ENCODE peak calls at places on chromosomes 11 and 22, in five cellular contexts. E is A549, X is HL-60, M is body of pancreas, G is aorta. D is an unnamed sample.

GRCh38 chr11:15016200-15016599 is 44.0 kb upstream of the CALCA start:
- DNase-seq in E (no peak), X (no peak), M (no peak), G (no peak), D (no peak)

GRCh38 chr22:22955866-22956535 is 68.4 kb downstream of the IGLL5 start:
- DNase-seq in E (peak), X (peak), M (peak), G (no peak), D (peak)

GRCh38 chr22:30890689-30891442 is 77.7 kb downstream of the MORC2 start:
- DNase-seq in E (peak), X (no peak), M (peak), G (peak), D (no peak)

GRCh38 chr11:118610773-118611432 is 3.5 kb downstream of the PHLDB1 start:
- DNase-seq in E (peak), X (peak), M (peak), G (peak), D (peak)

GRCh38 chr11:30210357-30210756 is 20.5 kb upstream of the FSHB start:
- DNase-seq in E (no peak), X (no peak), M (no peak), G (no peak), D (no peak)

GRCh38 chr11:46121724-46122477 is 647 bp upstream of the PHF21A start:
- DNase-seq in E (peak), X (peak), M (peak), G (peak), D (peak)

GRCh38 chr11:61279934-61280656 is 15.0 kb downstream of the VWCE start:
- DNase-seq in E (no peak), X (no peak), M (peak), G (no peak), D (no peak)

GRCh38 chr11:126607374-126607773 is 251.9 kb downstream of the ST3GAL4 start:
- DNase-seq in E (peak), X (peak), M (peak), G (no peak), D (no peak)

GRCh38 chr11:135008001-135008405 is 596.0 kb upstream of the B3GAT1 start:
- DNase-seq in E (no peak), X (no peak), M (no peak), G (no peak), D (no peak)

GRCh38 chr11:103420593-103420992 is 311.4 kb downstream of the DYNC2H1 start:
- DNase-seq in E (no peak), X (no peak), M (no peak), G (no peak), D (no peak)

GRCh38 chr11:132008872-132009271 is 638.5 kb downstream of the NTM start:
- DNase-seq in E (no peak), X (no peak), M (no peak), G (no peak), D (no peak)

GRCh38 chr11:112513936-112514716 is 253.5 kb upstream of the PLET1 start:
- DNase-seq in E (no peak), X (no peak), M (no peak), G (no peak), D (no peak)

GRCh38 chr11:35909866-35910265 is 34.0 kb upstream of the LDLRAD3 start:
- DNase-seq in E (no peak), X (no peak), M (no peak), G (no peak), D (no peak)

GRCh38 chr22:33038131-33038772 is 19.9 kb downstream of the SYN3 start:
- DNase-seq in E (no peak), X (no peak), M (no peak), G (no peak), D (no peak)

GRCh38 chr22:29979645-29980303 is 96.8 kb downstream of the MTMR3 start:
- DNase-seq in E (no peak), X (no peak), M (no peak), G (no peak), D (no peak)

GRCh38 chr22:47695176-47695575 is 932.7 kb downstream of the TBC1D22A start:
- DNase-seq in E (no peak), X (no peak), M (no peak), G (no peak), D (no peak)

GRCh38 chr22:37994049-37994448 is 9.7 kb upstream of the SOX10 start:
- DNase-seq in E (no peak), X (no peak), M (no peak), G (no peak), D (no peak)

GRCh38 chr11:44241851-44242250 is 68.1 kb downstream of the ALX4 start:
- DNase-seq in E (no peak), X (no peak), M (no peak), G (no peak), D (no peak)

GRCh38 chr11:5992604-5993251 is 5.9 kb upstream of the OR52L1 start:
- DNase-seq in E (peak), X (peak), M (no peak), G (no peak), D (no peak)

DNA sequence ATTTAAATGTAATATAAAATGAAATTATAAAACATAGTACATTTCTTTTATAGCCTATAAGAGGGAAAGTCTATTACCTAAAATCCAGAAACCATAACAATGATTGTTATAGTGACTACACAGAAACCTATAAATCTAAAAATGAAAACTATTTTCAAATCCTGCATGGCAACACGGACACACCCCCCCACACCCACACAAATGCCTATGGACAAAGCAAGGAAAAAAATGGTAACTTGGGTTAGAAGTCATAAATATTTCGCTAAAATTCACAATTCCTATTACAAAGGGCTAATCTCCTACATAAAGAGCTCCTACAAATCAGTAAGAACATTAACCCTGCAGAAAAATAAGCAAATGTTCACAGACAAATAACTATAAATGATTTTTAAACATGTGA is 56.4 kb downstream of the GAB2 start:
- DNase-seq in E (no peak), X (no peak), M (no peak), G (no peak), D (no peak)
- H3K4me3 ChIP-seq in E (no peak), X (no peak), M (no peak), G (no peak), D (no peak)

GRCh38 chr11:114057605-114058004 is 1.9 kb upstream of the ZBTB16 start:
- DNase-seq in E (no peak), X (no peak), M (no peak), G (no peak), D (no peak)
- H3K27ac ChIP-seq in E (no peak), X (no peak), M (no peak), G (no peak), D (peak)

GRCh38 chr11:99368579-99368978 is 347.8 kb downstream of the CNTN5 start:
- DNase-seq in E (no peak), X (no peak), M (no peak), G (no peak), D (no peak)
- H3K4me3 ChIP-seq in E (no peak), X (no peak), M (no peak), G (no peak), D (no peak)

GRCh38 chr11:92384807-92385206 is 160.2 kb downstream of the FAT3 start:
- DNase-seq in E (no peak), X (no peak), M (no peak), G (no peak), D (no peak)

GRCh38 chr11:92383430-92383829 is 158.8 kb downstream of the FAT3 start:
- DNase-seq in E (no peak), X (no peak), M (no peak), G (no peak), D (no peak)

GRCh38 chr11:92384316-92384715 is 159.7 kb downstream of the FAT3 start:
- DNase-seq in E (no peak), X (no peak), M (no peak), G (no peak), D (no peak)

GRCh38 chr11:92382311-92382710 is 157.7 kb downstream of the FAT3 start:
- DNase-seq in E (no peak), X (no peak), M (no peak), G (no peak), D (no peak)

GRCh38 chr11:92380882-92381281 is 156.3 kb downstream of the FAT3 start:
- DNase-seq in E (no peak), X (no peak), M (no peak), G (no peak), D (no peak)
- H3K27ac ChIP-seq in E (no peak), X (no peak), M (no peak), G (no peak), D (no peak)

GRCh38 chr22:19169947-19170318 is 8.6 kb downstream of the SLC25A1 start:
- DNase-seq in E (no peak), X (no peak), M (no peak), G (no peak), D (no peak)
- H3K4me3 ChIP-seq in E (no peak), X (no peak), M (no peak), G (no peak), D (peak)

GRCh38 chr11:70435361-70435760 is 37.0 kb downstream of the CTTN start:
- DNase-seq in E (no peak), X (no peak), M (no peak), G (no peak), D (no peak)

GRCh38 chr11:70434813-70435300 is 36.5 kb downstream of the CTTN start:
- DNase-seq in E (no peak), X (no peak), M (no peak), G (no peak), D (no peak)

GRCh38 chr11:70436501-70436860 is 38.2 kb downstream of the CTTN start:
- DNase-seq in E (no peak), X (no peak), M (no peak), G (no peak), D (no peak)

GRCh38 chr11:70437111-70437784 is 38.9 kb downstream of the CTTN start:
- DNase-seq in E (no peak), X (no peak), M (no peak), G (no peak), D (no peak)

GRCh38 chr11:70435765-70436500 is 37.6 kb downstream of the CTTN start:
- DNase-seq in E (no peak), X (no peak), M (no peak), G (no peak), D (no peak)
- H3K27ac ChIP-seq in E (no peak), X (no peak), M (no peak), G (no peak), D (no peak)

GRCh38 chr11:57205046-57205671 is 23.4 kb downstream of the LRRC55 start:
- DNase-seq in E (no peak), X (no peak), M (no peak), G (no peak), D (no peak)

GRCh38 chr11:57203359-57203758 is 21.6 kb downstream of the LRRC55 start:
- DNase-seq in E (no peak), X (no peak), M (peak), G (no peak), D (no peak)

GRCh38 chr11:57200937-57201336 is 19.2 kb downstream of the LRRC55 start:
- DNase-seq in E (no peak), X (no peak), M (no peak), G (no peak), D (no peak)

GRCh38 chr11:57203882-57204281 is 22.1 kb downstream of the LRRC55 start:
- DNase-seq in E (no peak), X (no peak), M (no peak), G (no peak), D (no peak)

GRCh38 chr11:57202282-57202681 is 20.5 kb downstream of the LRRC55 start:
- DNase-seq in E (no peak), X (no peak), M (no peak), G (no peak), D (no peak)
- H3K4me3 ChIP-seq in E (no peak), X (no peak), M (no peak), G (no peak), D (no peak)

D was measured in lower lobe of right lung.